ENCODE peak calls at places on chromosomes 7 and 10, in eight cellular contexts. M is astrocyte of the hippocampus; W is gastrocnemius medialis; K is memory B cell; H is central memory CD4-positive, alpha-beta T cell; I is NCI-H1092; V is activated CD8-positive, alpha-beta memory T cell treated with anti-CD3 and anti-CD28 coated beads for 24 hours; J is prostate gland. X is an unnamed sample.

GRCh38 chr7:86956567-86956966 is 102.9 kb downstream of the ELAPOR2 start:
- DNase-seq in M (no peak), W (no peak), K (no peak), H (no peak), I (no peak), V (no peak), J (no peak), X (no peak)

GRCh38 chr7:6385110-6385792 is 62.5 kb downstream of the DAGLB start:
- DNase-seq in M (peak; percentile 93), W (no peak), K (no peak), H (no peak), I (no peak), V (no peak), J (peak; percentile 45), X (no peak)

GRCh38 chr7:110224643-110225042 is 866.3 kb upstream of the LRRN3 start:
- DNase-seq in M (peak; percentile 45), W (no peak), K (no peak), H (no peak), I (no peak), V (no peak), J (no peak), X (no peak)

GRCh38 chr10:112732277-112732891 is 217.7 kb upstream of the TCF7L2 start:
- DNase-seq in M (peak; percentile 71), W (no peak), K (no peak), H (no peak), I (no peak), V (no peak), J (no peak), X (no peak)

GRCh38 chr10:107477266-107477665 is 312.8 kb upstream of the SORCS1 start:
- DNase-seq in M (no peak), W (no peak), K (no peak), H (no peak), I (no peak), V (no peak), J (no peak), X (no peak)

GRCh38 chr7:96739609-96740008 is 30.0 kb upstream of the SEM1 start:
- DNase-seq in M (no peak), W (no peak), K (no peak), H (no peak), I (no peak), V (no peak), J (no peak), X (peak; percentile 35)

GRCh38 chr7:131190146-131190545 is 137.5 kb upstream of the MKLN1 start:
- DNase-seq in M (no peak), W (peak; percentile 34), K (no peak), H (no peak), I (no peak), V (no peak), J (no peak), X (no peak)

GRCh38 chr7:50207251-50207564 is 97.3 kb upstream of the IKZF1 start:
- DNase-seq in M (no peak), W (no peak), K (no peak), H (no peak), I (no peak), V (no peak), J (no peak), X (no peak)

GRCh38 chr7:40598915-40599314 is 464.1 kb downstream of the SUGCT start:
- DNase-seq in M (no peak), W (no peak), K (no peak), H (no peak), I (no peak), V (no peak), J (no peak), X (no peak)

GRCh38 chr7:5238500-5238899 is 44.2 kb upstream of the SLC29A4 start:
- DNase-seq in M (no peak), W (no peak), K (no peak), H (no peak), I (no peak), V (no peak), J (no peak), X (no peak)

GRCh38 chr10:71383972-71384687 is 12.6 kb upstream of the CDH23 start:
- DNase-seq in M (peak; percentile 74), W (peak; percentile 24), K (peak; percentile 81), H (peak; percentile 51), I (peak; percentile 17), V (peak; percentile 93), J (peak; percentile 46), X (no peak)

GRCh38 chr10:28139138-28139537 is 140.3 kb upstream of the ODAD2 start:
- DNase-seq in M (peak; percentile 84), W (no peak), K (no peak), H (no peak), I (no peak), V (no peak), J (no peak), X (no peak)

GRCh38 chr7:105940111-105940510 is 23.0 kb upstream of the CDHR3 start:
- DNase-seq in M (no peak), W (no peak), K (no peak), H (no peak), I (peak; percentile 26), V (no peak), J (peak; percentile 59), X (no peak)

GRCh38 chr7:27277628-27278027 is 35.0 kb downstream of the EVX1 start:
- DNase-seq in M (no peak), W (no peak), K (no peak), H (no peak), I (no peak), V (no peak), J (no peak), X (no peak)

GRCh38 chr10:30999084-30999712 is 32.5 kb downstream of the ZNF438 start:
- DNase-seq in M (no peak), W (peak; percentile 40), K (no peak), H (no peak), I (no peak), V (no peak), J (no peak), X (no peak)

GRCh38 chr10:63919576-63920279 is 398.5 kb downstream of the REEP3 start:
- DNase-seq in M (no peak), W (no peak), K (no peak), H (no peak), I (no peak), V (no peak), J (no peak), X (no peak)

GRCh38 chr7:30379131-30379530 is 94.7 kb downstream of the ZNRF2 start:
- DNase-seq in M (no peak), W (no peak), K (no peak), H (no peak), I (no peak), V (no peak), J (no peak), X (no peak)

GRCh38 chr7:129363-130221 is 62.8 kb upstream of the FAM20C start:
- DNase-seq in M (peak; percentile 28), W (no peak), K (no peak), H (no peak), I (peak; percentile 92), V (no peak), J (peak; percentile 44), X (no peak)

GRCh38 chr10:5266804-5267203 is 70.2 kb downstream of the AKR1C4 start:
- DNase-seq in M (no peak), W (no peak), K (no peak), H (no peak), I (no peak), V (no peak), J (no peak), X (no peak)

GRCh38 chr10:22505923-22506685 is 160.8 kb downstream of the SPAG6 start:
- DNase-seq in M (no peak), W (no peak), K (no peak), H (no peak), I (no peak), V (peak; percentile 75), J (peak; percentile 85), X (no peak)

GRCh38 chr7:100271716-100272537 is 35.6 kb upstream of the SPDYE3 start:
- DNase-seq in M (peak; percentile 98), W (peak; percentile 98), K (peak; percentile 97), H (peak; percentile 98), I (peak; percentile 95), V (peak; percentile 99), J (peak; percentile 97), X (peak; percentile 80)

GRCh38 chr7:19133891-19134290 is 11.3 kb downstream of the FERD3L start:
- DNase-seq in M (no peak), W (no peak), K (no peak), H (no peak), I (no peak), V (no peak), J (no peak), X (no peak)

GRCh38 chr10:22634606-22635467 is 79.5 kb downstream of the PIP4K2A start:
- DNase-seq in M (no peak), W (no peak), K (no peak), H (no peak), I (no peak), V (no peak), J (no peak), X (no peak)

GRCh38 chr10:103802081-103802480 is 53.3 kb downstream of the SH3PXD2A start:
- DNase-seq in M (no peak), W (no peak), K (no peak), H (no peak), I (no peak), V (no peak), J (no peak), X (no peak)

GRCh38 chr7:87220734-87221215 is 1.2 kb upstream of the TMEM243 start:
- DNase-seq in M (no peak), W (no peak), K (no peak), H (no peak), I (no peak), V (no peak), J (peak; percentile 22), X (no peak)

GRCh38 chr10:74988787-74989574 is 122.5 kb upstream of the SAMD8 start:
- DNase-seq in M (peak; percentile 60), W (no peak), K (no peak), H (no peak), I (peak; percentile 74), V (no peak), J (no peak), X (peak; percentile 37)

GRCh38 chr7:111765936-111766643 is 203.8 kb upstream of the IMMP2L start:
- DNase-seq in M (no peak), W (no peak), K (no peak), H (no peak), I (no peak), V (no peak), J (peak; percentile 53), X (no peak)

GRCh38 chr7:39734605-39735004 is 111.2 kb downstream of the RALA start:
- DNase-seq in M (peak; percentile 20), W (no peak), K (no peak), H (no peak), I (no peak), V (no peak), J (no peak), X (no peak)

X was measured in NCI-H1417 treated with DMSO at 0.1 percent for 48 hours.